ENCODE peak calls at places on chromosome 17, in seven cellular contexts. One of them, this sample, is unnamed.

GRCh38 chr17:1730345-1731193 is 6.1 kb downstream of the WDR81 start:
- DNase-seq in GM23338: no peak
- DNase-seq in SK-MEL-5: no peak
- DNase-seq in AG09319: peak
- DNase-seq in EH: peak
- DNase-seq in T47D: no peak
- DNase-seq in activated CD4-positive, alpha-beta T cell treated with anti-CD3 and anti-CD28 coated beads, Interleukin-2, amount 50 U/mL, for 1 hour: no peak
- DNase-seq in this sample: no peak

GRCh38 chr17:6695565-6695964 is 17.6 kb downstream of the SLC13A5 start:
- DNase-seq in GM23338: no peak
- DNase-seq in SK-MEL-5: no peak
- DNase-seq in AG09319: no peak
- DNase-seq in EH: no peak
- DNase-seq in T47D: no peak
- DNase-seq in activated CD4-positive, alpha-beta T cell treated with anti-CD3 and anti-CD28 coated beads, Interleukin-2, amount 50 U/mL, for 1 hour: no peak
- DNase-seq in this sample: no peak

GRCh38 chr17:21275579-21276339 is 8.8 kb upstream of the MAP2K3 start:
- DNase-seq in GM23338: peak
- DNase-seq in SK-MEL-5: peak
- DNase-seq in AG09319: no peak
- DNase-seq in EH: peak
- DNase-seq in T47D: peak
- DNase-seq in activated CD4-positive, alpha-beta T cell treated with anti-CD3 and anti-CD28 coated beads, Interleukin-2, amount 50 U/mL, for 1 hour: peak
- DNase-seq in this sample: peak

GRCh38 chr17:17054636-17055035 is 12.4 kb downstream of the MPRIP start:
- DNase-seq in GM23338: no peak
- DNase-seq in SK-MEL-5: no peak
- DNase-seq in AG09319: no peak
- DNase-seq in EH: no peak
- DNase-seq in T47D: no peak
- DNase-seq in activated CD4-positive, alpha-beta T cell treated with anti-CD3 and anti-CD28 coated beads, Interleukin-2, amount 50 U/mL, for 1 hour: no peak
- DNase-seq in this sample: no peak

GRCh38 chr17:65163990-65164495 is 26.9 kb downstream of the RGS9 start:
- DNase-seq in GM23338: no peak
- DNase-seq in SK-MEL-5: no peak
- DNase-seq in AG09319: no peak
- DNase-seq in EH: peak
- DNase-seq in T47D: no peak
- DNase-seq in activated CD4-positive, alpha-beta T cell treated with anti-CD3 and anti-CD28 coated beads, Interleukin-2, amount 50 U/mL, for 1 hour: no peak
- DNase-seq in this sample: no peak

GRCh38 chr17:37478187-37478586 is 11.5 kb upstream of the DUSP14 start:
- DNase-seq in GM23338: no peak
- DNase-seq in SK-MEL-5: no peak
- DNase-seq in AG09319: no peak
- DNase-seq in EH: peak
- DNase-seq in T47D: no peak
- DNase-seq in activated CD4-positive, alpha-beta T cell treated with anti-CD3 and anti-CD28 coated beads, Interleukin-2, amount 50 U/mL, for 1 hour: no peak
- DNase-seq in this sample: no peak

GRCh38 chr17:29341726-29342125 is 47.8 kb upstream of the NUFIP2 start:
- DNase-seq in GM23338: no peak
- DNase-seq in SK-MEL-5: no peak
- DNase-seq in AG09319: no peak
- DNase-seq in EH: peak
- DNase-seq in T47D: no peak
- DNase-seq in activated CD4-positive, alpha-beta T cell treated with anti-CD3 and anti-CD28 coated beads, Interleukin-2, amount 50 U/mL, for 1 hour: no peak
- DNase-seq in this sample: no peak

GRCh38 chr17:63702223-63702577 is 2.3 kb upstream of the LIMD2 start:
- DNase-seq in GM23338: no peak
- DNase-seq in SK-MEL-5: no peak
- DNase-seq in AG09319: no peak
- DNase-seq in EH: no peak
- DNase-seq in T47D: no peak
- DNase-seq in activated CD4-positive, alpha-beta T cell treated with anti-CD3 and anti-CD28 coated beads, Interleukin-2, amount 50 U/mL, for 1 hour: peak
- DNase-seq in this sample: no peak

GRCh38 chr17:2903193-2903974 is 107.1 kb downstream of the RAP1GAP2 start:
- DNase-seq in GM23338: no peak
- DNase-seq in SK-MEL-5: no peak
- DNase-seq in AG09319: no peak
- DNase-seq in EH: no peak
- DNase-seq in T47D: no peak
- DNase-seq in activated CD4-positive, alpha-beta T cell treated with anti-CD3 and anti-CD28 coated beads, Interleukin-2, amount 50 U/mL, for 1 hour: no peak
- DNase-seq in this sample: no peak

GRCh38 chr17:9512323-9513168 is 63.1 kb downstream of the STX8 start:
- DNase-seq in GM23338: no peak
- DNase-seq in SK-MEL-5: no peak
- DNase-seq in AG09319: no peak
- DNase-seq in EH: peak
- DNase-seq in T47D: no peak
- DNase-seq in activated CD4-positive, alpha-beta T cell treated with anti-CD3 and anti-CD28 coated beads, Interleukin-2, amount 50 U/mL, for 1 hour: no peak
- DNase-seq in this sample: no peak

GRCh38 chr17:49549691-49550678 is 25.7 kb upstream of the NXPH3 start:
- DNase-seq in GM23338: no peak
- DNase-seq in SK-MEL-5: no peak
- DNase-seq in AG09319: no peak
- DNase-seq in EH: no peak
- DNase-seq in T47D: no peak
- DNase-seq in activated CD4-positive, alpha-beta T cell treated with anti-CD3 and anti-CD28 coated beads, Interleukin-2, amount 50 U/mL, for 1 hour: no peak
- DNase-seq in this sample: no peak

GRCh38 chr17:10337976-10338375 is 34.8 kb downstream of the MYH13 start:
- DNase-seq in GM23338: no peak
- DNase-seq in SK-MEL-5: no peak
- DNase-seq in AG09319: no peak
- DNase-seq in EH: peak
- DNase-seq in T47D: no peak
- DNase-seq in activated CD4-positive, alpha-beta T cell treated with anti-CD3 and anti-CD28 coated beads, Interleukin-2, amount 50 U/mL, for 1 hour: no peak
- DNase-seq in this sample: no peak

GRCh38 chr17:13776027-13776551 is 174.4 kb upstream of the HS3ST3A1 start:
- DNase-seq in GM23338: no peak
- DNase-seq in SK-MEL-5: no peak
- DNase-seq in AG09319: peak
- DNase-seq in EH: peak
- DNase-seq in T47D: no peak
- DNase-seq in activated CD4-positive, alpha-beta T cell treated with anti-CD3 and anti-CD28 coated beads, Interleukin-2, amount 50 U/mL, for 1 hour: no peak
- DNase-seq in this sample: no peak

GRCh38 chr17:58081641-58082340 is 1.4 kb upstream of the DYNLL2 start:
- DNase-seq in GM23338: peak
- DNase-seq in SK-MEL-5: no peak
- DNase-seq in AG09319: no peak
- DNase-seq in EH: no peak
- DNase-seq in T47D: no peak
- DNase-seq in activated CD4-positive, alpha-beta T cell treated with anti-CD3 and anti-CD28 coated beads, Interleukin-2, amount 50 U/mL, for 1 hour: no peak
- DNase-seq in this sample: no peak

GRCh38 chr17:35171834-35172233 is 22.4 kb downstream of the SLC35G3 start:
- DNase-seq in GM23338: no peak
- DNase-seq in SK-MEL-5: peak
- DNase-seq in AG09319: no peak
- DNase-seq in EH: peak
- DNase-seq in T47D: no peak
- DNase-seq in activated CD4-positive, alpha-beta T cell treated with anti-CD3 and anti-CD28 coated beads, Interleukin-2, amount 50 U/mL, for 1 hour: no peak
- DNase-seq in this sample: no peak

GRCh38 chr17:29567362-29568330 is 809 bp upstream of the ABHD15 start:
- DNase-seq in GM23338: peak
- DNase-seq in SK-MEL-5: peak
- DNase-seq in AG09319: no peak
- DNase-seq in EH: peak
- DNase-seq in T47D: peak
- DNase-seq in activated CD4-positive, alpha-beta T cell treated with anti-CD3 and anti-CD28 coated beads, Interleukin-2, amount 50 U/mL, for 1 hour: peak
- DNase-seq in this sample: peak

GRCh38 chr17:77738666-77739531 is 219.6 kb upstream of the TNRC6C start:
- DNase-seq in GM23338: no peak
- DNase-seq in SK-MEL-5: peak
- DNase-seq in AG09319: no peak
- DNase-seq in EH: no peak
- DNase-seq in T47D: no peak
- DNase-seq in activated CD4-positive, alpha-beta T cell treated with anti-CD3 and anti-CD28 coated beads, Interleukin-2, amount 50 U/mL, for 1 hour: no peak
- DNase-seq in this sample: no peak

GRCh38 chr17:49494937-49495841 is at the start of gene NGFR:
- DNase-seq in GM23338: peak
- DNase-seq in SK-MEL-5: peak
- DNase-seq in AG09319: no peak
- DNase-seq in EH: peak
- DNase-seq in T47D: peak
- DNase-seq in activated CD4-positive, alpha-beta T cell treated with anti-CD3 and anti-CD28 coated beads, Interleukin-2, amount 50 U/mL, for 1 hour: peak
- DNase-seq in this sample: peak